ENCODE peak calls at places on chromosomes 3 and 15, in six cellular contexts. One of them, this sample, is unnamed.

GRCh38 chr3:197001972-197002700 is 27.5 kb downstream of the MELTF start:
- DNase-seq in activated naive CD4-positive, alpha-beta T cell: no peak
- DNase-seq in fibroblast of mammary gland: peak
- DNase-seq in mesendoderm: no peak
- DNase-seq in neural crest cell: no peak
- DNase-seq in sciatic nerve: peak
- DNase-seq in this sample: peak

GRCh38 chr15:63915888-63916731 is 82.4 kb upstream of the HERC1 start:
- DNase-seq in sciatic nerve: no peak
- DNase-seq in activated naive CD4-positive, alpha-beta T cell: no peak
- DNase-seq in mesendoderm: peak
- DNase-seq in fibroblast of mammary gland: no peak
- DNase-seq in neural crest cell: no peak
- DNase-seq in this sample: no peak

GRCh38 chr15:90327313-90327712 is 24.8 kb upstream of the ZNF774 start:
- DNase-seq in neural crest cell: no peak
- DNase-seq in sciatic nerve: no peak
- DNase-seq in mesendoderm: no peak
- DNase-seq in fibroblast of mammary gland: no peak
- DNase-seq in activated naive CD4-positive, alpha-beta T cell: no peak
- DNase-seq in this sample: no peak

GRCh38 chr15:40789999-40790398 is 16.9 kb upstream of the ZFYVE19 start:
- DNase-seq in sciatic nerve: no peak
- DNase-seq in activated naive CD4-positive, alpha-beta T cell: no peak
- DNase-seq in mesendoderm: no peak
- DNase-seq in neural crest cell: no peak
- DNase-seq in fibroblast of mammary gland: no peak
- DNase-seq in this sample: no peak

GRCh38 chr3:197749601-197750395 is at the start of gene FYTTD1:
- DNase-seq in sciatic nerve: peak
- DNase-seq in activated naive CD4-positive, alpha-beta T cell: peak
- DNase-seq in fibroblast of mammary gland: peak
- DNase-seq in neural crest cell: peak
- DNase-seq in mesendoderm: peak
- DNase-seq in this sample: peak

GRCh38 chr3:116288480-116288879 is 156.8 kb downstream of the LSAMP start:
- DNase-seq in fibroblast of mammary gland: no peak
- DNase-seq in mesendoderm: no peak
- DNase-seq in neural crest cell: no peak
- DNase-seq in sciatic nerve: no peak
- DNase-seq in activated naive CD4-positive, alpha-beta T cell: no peak
- DNase-seq in this sample: no peak

GRCh38 chr3:54079729-54080128 is 42.6 kb upstream of the CACNA2D3 start:
- DNase-seq in fibroblast of mammary gland: no peak
- DNase-seq in mesendoderm: peak
- DNase-seq in activated naive CD4-positive, alpha-beta T cell: no peak
- DNase-seq in neural crest cell: no peak
- DNase-seq in sciatic nerve: no peak
- DNase-seq in this sample: no peak

GRCh38 chr3:188881954-188882641 is 289.7 kb upstream of the TPRG1 start:
- DNase-seq in neural crest cell: no peak
- DNase-seq in mesendoderm: peak
- DNase-seq in sciatic nerve: no peak
- DNase-seq in activated naive CD4-positive, alpha-beta T cell: no peak
- DNase-seq in fibroblast of mammary gland: peak
- DNase-seq in this sample: no peak

GRCh38 chr3:188776447-188776846 is 395.3 kb upstream of the TPRG1 start:
- DNase-seq in sciatic nerve: no peak
- DNase-seq in mesendoderm: peak
- DNase-seq in activated naive CD4-positive, alpha-beta T cell: no peak
- DNase-seq in fibroblast of mammary gland: peak
- DNase-seq in neural crest cell: no peak
- DNase-seq in this sample: no peak

GRCh38 chr3:184443364-184443763 is 63.5 kb downstream of the CHRD start:
- DNase-seq in activated naive CD4-positive, alpha-beta T cell: no peak
- DNase-seq in mesendoderm: no peak
- DNase-seq in fibroblast of mammary gland: no peak
- DNase-seq in neural crest cell: no peak
- DNase-seq in sciatic nerve: no peak
- DNase-seq in this sample: no peak

GRCh38 chr15:101187820-101188516 is 63.9 kb downstream of the CHSY1 start:
- DNase-seq in neural crest cell: no peak
- DNase-seq in activated naive CD4-positive, alpha-beta T cell: no peak
- DNase-seq in fibroblast of mammary gland: peak
- DNase-seq in sciatic nerve: no peak
- DNase-seq in mesendoderm: peak
- DNase-seq in this sample: no peak

GRCh38 chr3:53711387-53711786 is 134.8 kb downstream of the CHDH start:
- DNase-seq in activated naive CD4-positive, alpha-beta T cell: no peak
- DNase-seq in fibroblast of mammary gland: no peak
- DNase-seq in mesendoderm: no peak
- DNase-seq in neural crest cell: no peak
- DNase-seq in sciatic nerve: no peak
- DNase-seq in this sample: no peak

GRCh38 chr15:77144492-77145070 is 73.7 kb upstream of the TSPAN3 start:
- DNase-seq in neural crest cell: no peak
- DNase-seq in fibroblast of mammary gland: peak
- DNase-seq in sciatic nerve: no peak
- DNase-seq in mesendoderm: peak
- DNase-seq in activated naive CD4-positive, alpha-beta T cell: no peak
- DNase-seq in this sample: no peak

GRCh38 chr15:57323806-57324589 is 52.3 kb upstream of the CGNL1 start:
- DNase-seq in neural crest cell: no peak
- DNase-seq in mesendoderm: peak
- DNase-seq in activated naive CD4-positive, alpha-beta T cell: no peak
- DNase-seq in sciatic nerve: no peak
- DNase-seq in fibroblast of mammary gland: peak
- DNase-seq in this sample: no peak

GRCh38 chr3:157333551-157333991 is 103.1 kb upstream of the PTX3 start:
- DNase-seq in fibroblast of mammary gland: peak
- DNase-seq in neural crest cell: no peak
- DNase-seq in activated naive CD4-positive, alpha-beta T cell: no peak
- DNase-seq in mesendoderm: no peak
- DNase-seq in sciatic nerve: no peak
- DNase-seq in this sample: no peak

GRCh38 chr3:138437281-138437680 is 2.9 kb downstream of the ESYT3 start:
- DNase-seq in neural crest cell: no peak
- DNase-seq in sciatic nerve: no peak
- DNase-seq in fibroblast of mammary gland: no peak
- DNase-seq in activated naive CD4-positive, alpha-beta T cell: no peak
- DNase-seq in mesendoderm: no peak
- DNase-seq in this sample: no peak

GRCh38 chr15:44550256-44550655 is 13.3 kb downstream of the EIF3J start:
- DNase-seq in fibroblast of mammary gland: peak
- DNase-seq in sciatic nerve: no peak
- DNase-seq in neural crest cell: no peak
- DNase-seq in activated naive CD4-positive, alpha-beta T cell: no peak
- DNase-seq in mesendoderm: no peak
- DNase-seq in this sample: peak

GRCh38 chr3:11635671-11636371 is 7.9 kb downstream of the VGLL4 start:
- DNase-seq in neural crest cell: no peak
- DNase-seq in mesendoderm: no peak
- DNase-seq in sciatic nerve: no peak
- DNase-seq in activated naive CD4-positive, alpha-beta T cell: no peak
- DNase-seq in fibroblast of mammary gland: peak
- DNase-seq in this sample: no peak

GRCh38 chr3:11317300-11317699 is 45.1 kb downstream of the ATG7 start:
- DNase-seq in sciatic nerve: no peak
- DNase-seq in activated naive CD4-positive, alpha-beta T cell: no peak
- DNase-seq in fibroblast of mammary gland: no peak
- DNase-seq in neural crest cell: no peak
- DNase-seq in mesendoderm: no peak
- DNase-seq in this sample: no peak

GRCh38 chr3:49238274-49239127 is 38.5 kb downstream of the C3orf62 start:
- DNase-seq in mesendoderm: no peak
- DNase-seq in neural crest cell: no peak
- DNase-seq in fibroblast of mammary gland: peak
- DNase-seq in sciatic nerve: no peak
- DNase-seq in activated naive CD4-positive, alpha-beta T cell: no peak
- DNase-seq in this sample: no peak

GRCh38 chr3:80553211-80553610 is 785.4 kb upstream of the ROBO1 start:
- DNase-seq in sciatic nerve: no peak
- DNase-seq in mesendoderm: no peak
- DNase-seq in fibroblast of mammary gland: no peak
- DNase-seq in neural crest cell: no peak
- DNase-seq in activated naive CD4-positive, alpha-beta T cell: no peak
- DNase-seq in this sample: no peak

GRCh38 chr3:42670670-42671069 is 14.7 kb upstream of the KLHL40 start:
- DNase-seq in neural crest cell: no peak
- DNase-seq in fibroblast of mammary gland: no peak
- DNase-seq in mesendoderm: no peak
- DNase-seq in activated naive CD4-positive, alpha-beta T cell: no peak
- DNase-seq in sciatic nerve: no peak
- DNase-seq in this sample: no peak

GRCh38 chr3:142940472-142940871 is 23.0 kb downstream of the PAQR9 start:
- DNase-seq in sciatic nerve: no peak
- DNase-seq in activated naive CD4-positive, alpha-beta T cell: no peak
- DNase-seq in mesendoderm: peak
- DNase-seq in fibroblast of mammary gland: no peak
- DNase-seq in neural crest cell: no peak
- DNase-seq in this sample: no peak

GRCh38 chr3:58026598-58026997 is 18.4 kb downstream of the FLNB start:
- DNase-seq in neural crest cell: no peak
- DNase-seq in fibroblast of mammary gland: no peak
- DNase-seq in sciatic nerve: no peak
- DNase-seq in mesendoderm: no peak
- DNase-seq in activated naive CD4-positive, alpha-beta T cell: no peak
- DNase-seq in this sample: peak

GRCh38 chr3:15796331-15796730 is 1.4 kb downstream of the ANKRD28 start:
- DNase-seq in neural crest cell: no peak
- DNase-seq in sciatic nerve: no peak
- DNase-seq in mesendoderm: no peak
- DNase-seq in fibroblast of mammary gland: no peak
- DNase-seq in activated naive CD4-positive, alpha-beta T cell: no peak
- DNase-seq in this sample: no peak

GRCh38 chr3:51970606-51971300 is 3.1 kb downstream of the ABHD14B start:
- DNase-seq in activated naive CD4-positive, alpha-beta T cell: no peak
- DNase-seq in sciatic nerve: no peak
- DNase-seq in mesendoderm: no peak
- DNase-seq in neural crest cell: no peak
- DNase-seq in fibroblast of mammary gland: no peak
- DNase-seq in this sample: peak

GRCh38 chr3:15458212-15458780 is 30.9 kb downstream of the EAF1 start:
- DNase-seq in mesendoderm: no peak
- DNase-seq in fibroblast of mammary gland: no peak
- DNase-seq in activated naive CD4-positive, alpha-beta T cell: no peak
- DNase-seq in neural crest cell: no peak
- DNase-seq in sciatic nerve: no peak
- DNase-seq in this sample: no peak

GRCh38 chr15:47844437-47844836 is 127.1 kb downstream of the SEMA6D start:
- DNase-seq in activated naive CD4-positive, alpha-beta T cell: no peak
- DNase-seq in neural crest cell: no peak
- DNase-seq in fibroblast of mammary gland: no peak
- DNase-seq in sciatic nerve: no peak
- DNase-seq in mesendoderm: no peak
- DNase-seq in this sample: no peak

GRCh38 chr3:94673891-94674290 is 611.0 kb downstream of the NSUN3 start:
- DNase-seq in activated naive CD4-positive, alpha-beta T cell: no peak
- DNase-seq in neural crest cell: no peak
- DNase-seq in mesendoderm: no peak
- DNase-seq in sciatic nerve: no peak
- DNase-seq in fibroblast of mammary gland: no peak
- DNase-seq in this sample: peak

GRCh38 chr15:64774556-64775523 is 549 bp downstream of the RBPMS2 start:
- DNase-seq in fibroblast of mammary gland: no peak
- DNase-seq in activated naive CD4-positive, alpha-beta T cell: no peak
- DNase-seq in neural crest cell: peak
- DNase-seq in sciatic nerve: no peak
- DNase-seq in mesendoderm: peak
- DNase-seq in this sample: no peak

GRCh38 chr15:37203050-37203449 is 102.7 kb upstream of the MEIS2 start:
- DNase-seq in sciatic nerve: no peak
- DNase-seq in fibroblast of mammary gland: no peak
- DNase-seq in mesendoderm: no peak
- DNase-seq in neural crest cell: no peak
- DNase-seq in activated naive CD4-positive, alpha-beta T cell: no peak
- DNase-seq in this sample: no peak

GRCh38 chr3:126053513-126053912 is 30.4 kb downstream of the SLC41A3 start:
- DNase-seq in fibroblast of mammary gland: peak
- DNase-seq in activated naive CD4-positive, alpha-beta T cell: no peak
- DNase-seq in mesendoderm: no peak
- DNase-seq in sciatic nerve: no peak
- DNase-seq in neural crest cell: no peak
- DNase-seq in this sample: no peak

GRCh38 chr15:92810418-92811138 is 89.5 kb upstream of the CHD2 start:
- DNase-seq in mesendoderm: peak
- DNase-seq in fibroblast of mammary gland: peak
- DNase-seq in sciatic nerve: peak
- DNase-seq in activated naive CD4-positive, alpha-beta T cell: no peak
- DNase-seq in neural crest cell: peak
- DNase-seq in this sample: peak

GRCh38 chr15:71440479-71441071 is 325.3 kb downstream of the THSD4 start:
- DNase-seq in neural crest cell: no peak
- DNase-seq in fibroblast of mammary gland: peak
- DNase-seq in activated naive CD4-positive, alpha-beta T cell: no peak
- DNase-seq in mesendoderm: peak
- DNase-seq in sciatic nerve: no peak
- DNase-seq in this sample: peak

GRCh38 chr15:35410775-35411174 is 135.2 kb downstream of the DPH6 start:
- DNase-seq in fibroblast of mammary gland: no peak
- DNase-seq in activated naive CD4-positive, alpha-beta T cell: no peak
- DNase-seq in neural crest cell: no peak
- DNase-seq in mesendoderm: peak
- DNase-seq in sciatic nerve: no peak
- DNase-seq in this sample: no peak

GRCh38 chr3:2268779-2269178 is 170.1 kb downstream of the CNTN4 start:
- DNase-seq in mesendoderm: peak
- DNase-seq in fibroblast of mammary gland: no peak
- DNase-seq in sciatic nerve: no peak
- DNase-seq in neural crest cell: no peak
- DNase-seq in activated naive CD4-positive, alpha-beta T cell: no peak
- DNase-seq in this sample: peak

This sample was measured in cerebellum.